ENCODE peak calls at places on chromosome 19, in five cellular contexts. One of them, this sample, is unnamed.

GRCh38 chr19:35269425-35270117 is 809 bp downstream of the USF2 start:
- DNase-seq in pancreas: peak; percentile 99
- DNase-seq in psoas muscle: peak; percentile 88
- DNase-seq in H9: peak; percentile 93
- DNase-seq in left ventricle myocardium inferior: peak; percentile 88
- DNase-seq in this sample: peak; percentile 92

GRCh38 chr19:35040826-35041547 is 534 bp upstream of the HPN start:
- DNase-seq in pancreas: peak; percentile 92
- DNase-seq in psoas muscle: peak; percentile 96
- DNase-seq in H9: peak; percentile 87
- DNase-seq in left ventricle myocardium inferior: peak; percentile 95
- DNase-seq in this sample: peak; percentile 89

GRCh38 chr19:49672131-49672919 is 4.7 kb upstream of the PRMT1 start:
- DNase-seq in pancreas: peak; percentile 93
- DNase-seq in psoas muscle: peak; percentile 80
- DNase-seq in H9: peak; percentile 94
- DNase-seq in left ventricle myocardium inferior: peak; percentile 74
- DNase-seq in this sample: peak; percentile 82

GRCh38 chr19:16330368-16330801 is 5.8 kb downstream of the KLF2 start:
- DNase-seq in pancreas: peak; percentile 67
- DNase-seq in psoas muscle: peak; percentile 75
- DNase-seq in H9: no peak
- DNase-seq in left ventricle myocardium inferior: peak; percentile 63
- DNase-seq in this sample: peak; percentile 58

GRCh38 chr19:43699506-43700367 is 16.1 kb upstream of the IRGC start:
- DNase-seq in pancreas: peak; percentile 65
- DNase-seq in psoas muscle: peak; percentile 34
- DNase-seq in H9: peak; percentile 85
- DNase-seq in left ventricle myocardium inferior: peak; percentile 23
- DNase-seq in this sample: no peak

GRCh38 chr19:38975861-38976271 is 324 bp upstream of the FBXO17 start:
- DNase-seq in pancreas: no peak
- DNase-seq in psoas muscle: no peak
- DNase-seq in H9: peak; percentile 56
- DNase-seq in left ventricle myocardium inferior: no peak
- DNase-seq in this sample: no peak

GRCh38 chr19:29858000-29858596 is 46.3 kb downstream of the CCNE1 start:
- DNase-seq in pancreas: peak; percentile 71
- DNase-seq in psoas muscle: no peak
- DNase-seq in H9: peak; percentile 84
- DNase-seq in left ventricle myocardium inferior: no peak
- DNase-seq in this sample: no peak

GRCh38 chr19:45779231-45780145 is 2.8 kb downstream of the DMPK start:
- DNase-seq in pancreas: peak; percentile 97
- DNase-seq in psoas muscle: peak; percentile 85
- DNase-seq in H9: peak; percentile 97
- DNase-seq in left ventricle myocardium inferior: peak; percentile 78
- DNase-seq in this sample: peak; percentile 86

GRCh38 chr19:58581227-58582141 is 8.3 kb upstream of the MZF1 start:
- DNase-seq in pancreas: peak; percentile 89
- DNase-seq in psoas muscle: peak; percentile 87
- DNase-seq in H9: peak; percentile 96
- DNase-seq in left ventricle myocardium inferior: peak; percentile 87
- DNase-seq in this sample: peak; percentile 92

GRCh38 chr19:48925240-48925843 is 8.2 kb upstream of the DHDH start:
- DNase-seq in pancreas: no peak
- DNase-seq in psoas muscle: no peak
- DNase-seq in H9: no peak
- DNase-seq in left ventricle myocardium inferior: no peak
- DNase-seq in this sample: no peak

GRCh38 chr19:34244611-34245299 is 9.6 kb upstream of the GARRE1 start:
- DNase-seq in pancreas: no peak
- DNase-seq in psoas muscle: no peak
- DNase-seq in H9: no peak
- DNase-seq in left ventricle myocardium inferior: no peak
- DNase-seq in this sample: no peak

GRCh38 chr19:51921949-51922348 is 5.3 kb upstream of the ZNF613 start:
- DNase-seq in pancreas: no peak
- DNase-seq in psoas muscle: no peak
- DNase-seq in H9: no peak
- DNase-seq in left ventricle myocardium inferior: no peak
- DNase-seq in this sample: no peak

GRCh38 chr19:35721374-35721773 is 3.6 kb downstream of the KMT2B start:
- DNase-seq in pancreas: no peak
- DNase-seq in psoas muscle: no peak
- DNase-seq in H9: no peak
- DNase-seq in left ventricle myocardium inferior: no peak
- DNase-seq in this sample: no peak

DNA sequence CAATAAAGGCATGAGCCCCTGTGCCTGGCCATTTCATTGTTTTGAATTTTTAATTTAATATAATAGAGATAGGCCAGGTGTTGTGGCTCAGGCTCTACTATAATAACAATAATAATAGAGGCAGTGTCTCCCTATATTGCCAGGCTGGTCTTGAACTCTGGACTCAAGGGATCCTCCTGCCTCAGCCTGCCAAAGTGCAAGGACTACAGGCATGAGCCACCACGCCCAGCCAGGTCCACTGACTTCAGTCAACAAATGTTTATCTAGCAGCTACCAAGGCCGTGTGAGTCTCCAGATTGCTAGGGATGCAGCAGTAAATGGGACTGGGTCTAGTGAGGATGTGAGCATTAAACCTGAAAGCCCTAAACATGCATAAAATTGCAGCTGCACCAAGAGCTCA is 13.8 kb upstream of the ILF3 start:
- DNase-seq in pancreas: no peak
- DNase-seq in psoas muscle: no peak
- DNase-seq in H9: no peak
- DNase-seq in left ventricle myocardium inferior: no peak
- DNase-seq in this sample: no peak
- H3K4me1 ChIP-seq in pancreas: peaks cover 3% of the 10 kb centered on the region
- H3K4me1 ChIP-seq in psoas muscle: peaks cover 8% of the 10 kb centered on the region
- H3K4me1 ChIP-seq in H9: peaks cover 3% of the 10 kb centered on the region
- H3K4me1 ChIP-seq in left ventricle myocardium inferior: peaks cover 25% of the 10 kb centered on the region
- H3K4me1 ChIP-seq in this sample: peaks cover 9% of the 10 kb centered on the region

DNA sequence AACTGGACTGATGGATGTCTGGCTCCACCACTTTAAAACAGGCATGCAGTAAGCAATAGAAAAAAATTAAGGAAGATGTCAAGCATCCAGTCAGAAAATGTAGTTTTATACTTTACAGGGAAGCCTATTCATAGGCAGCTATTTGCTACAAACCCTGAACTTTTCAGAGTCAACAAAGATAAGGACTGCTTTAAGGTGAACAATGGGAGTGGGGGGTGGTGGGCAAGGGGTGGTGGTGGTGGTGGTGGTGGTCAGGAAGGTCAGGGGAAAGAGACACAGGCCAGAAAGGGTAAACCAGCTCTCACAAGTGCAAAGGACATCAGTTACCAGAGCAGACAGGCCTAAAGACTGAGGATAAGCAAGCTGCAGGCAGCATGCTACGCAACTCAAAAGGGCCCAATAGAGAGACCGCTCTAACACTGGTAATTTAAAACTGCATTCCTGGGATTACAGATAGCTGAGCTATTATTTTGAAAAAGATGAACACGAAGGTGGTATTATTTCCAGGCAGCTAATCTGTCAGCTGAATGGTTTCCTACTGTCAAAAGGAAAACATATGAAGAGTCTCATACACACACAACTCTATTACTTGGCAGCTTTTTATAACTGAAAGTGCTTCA is 14.8 kb downstream of the BRD4 start:
- DNase-seq in pancreas: no peak
- DNase-seq in psoas muscle: no peak
- DNase-seq in H9: no peak
- DNase-seq in left ventricle myocardium inferior: no peak
- DNase-seq in this sample: no peak
- H3K4me1 ChIP-seq in pancreas: peaks cover 34% of the 10 kb centered on the region
- H3K4me1 ChIP-seq in psoas muscle: peaks cover 86% of the 10 kb centered on the region
- H3K4me1 ChIP-seq in H9: peaks cover 4% of the 10 kb centered on the region
- H3K4me1 ChIP-seq in left ventricle myocardium inferior: peaks cover 100% of the 10 kb centered on the region
- H3K4me1 ChIP-seq in this sample: peaks cover 74% of the 10 kb centered on the region

DNA sequence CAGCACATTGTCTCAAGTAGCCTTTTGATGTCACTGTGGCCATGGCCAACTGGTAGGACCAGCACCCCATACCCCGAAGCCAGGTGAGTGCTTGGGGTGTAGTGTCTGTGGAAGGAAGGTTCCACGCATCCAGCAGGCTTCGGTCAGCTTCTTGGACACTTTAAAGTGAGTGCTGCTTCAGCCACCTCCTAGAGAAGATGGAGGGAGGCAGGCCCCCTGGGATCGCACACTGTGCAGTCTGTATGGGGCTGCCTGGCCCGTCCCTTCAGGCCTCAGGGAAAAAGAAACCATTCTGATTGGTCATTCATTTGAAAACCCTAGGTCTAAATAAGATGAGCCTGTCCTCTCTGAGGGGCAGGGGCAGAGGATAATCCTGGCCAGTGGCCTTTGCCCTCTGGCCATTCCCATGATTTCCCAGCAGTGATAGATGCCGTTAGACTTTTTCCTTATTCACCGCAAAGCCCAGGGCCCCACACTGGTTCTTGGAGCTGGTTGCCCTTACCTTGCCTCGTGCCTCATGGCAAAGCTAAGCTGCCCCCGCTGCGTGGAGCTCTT is 30.7 kb downstream of the GATAD2A start:
- DNase-seq in pancreas: no peak
- DNase-seq in psoas muscle: no peak
- DNase-seq in H9: no peak
- DNase-seq in left ventricle myocardium inferior: no peak
- DNase-seq in this sample: no peak
- H3K4me1 ChIP-seq in pancreas: peaks cover 11% of the 10 kb centered on the region
- H3K4me1 ChIP-seq in psoas muscle: peaks cover 29% of the 10 kb centered on the region
- H3K4me1 ChIP-seq in H9: no peaks in the 10 kb centered on the region
- H3K4me1 ChIP-seq in left ventricle myocardium inferior: peaks cover 79% of the 10 kb centered on the region
- H3K4me1 ChIP-seq in this sample: peaks cover 8% of the 10 kb centered on the region

DNA sequence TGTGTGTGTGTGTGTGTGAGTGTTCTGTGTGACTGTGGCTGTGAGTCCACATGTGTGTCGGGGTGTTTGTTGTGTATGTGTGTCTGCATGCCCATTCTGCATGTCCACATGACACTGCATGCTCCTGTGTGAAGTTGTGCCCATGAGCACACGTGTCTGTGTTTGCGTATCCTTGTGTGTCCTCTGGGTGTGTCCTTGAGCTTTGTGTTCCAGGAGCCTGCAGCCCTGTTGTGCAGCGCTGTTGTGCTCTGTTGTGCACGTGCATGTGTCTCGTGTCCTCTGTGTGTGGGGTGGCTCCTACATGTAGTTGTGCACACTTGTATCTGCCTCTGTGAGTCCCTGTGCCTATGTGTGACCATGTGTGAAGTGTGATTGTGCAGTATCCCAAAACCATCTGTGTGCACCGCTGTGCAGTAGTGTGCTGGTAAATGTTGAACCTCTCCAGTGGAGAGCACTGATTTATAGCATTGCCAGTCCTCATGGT is 2.2 kb upstream of the ARHGEF18 start:
- DNase-seq in pancreas: peak; percentile 17
- DNase-seq in psoas muscle: no peak
- DNase-seq in H9: no peak
- DNase-seq in left ventricle myocardium inferior: no peak
- DNase-seq in this sample: peak; percentile 20
- H3K4me1 ChIP-seq in pancreas: no peaks in the 10 kb centered on the region
- H3K4me1 ChIP-seq in psoas muscle: no peaks in the 10 kb centered on the region
- H3K4me1 ChIP-seq in H9: no peaks in the 10 kb centered on the region
- H3K4me1 ChIP-seq in left ventricle myocardium inferior: no peaks in the 10 kb centered on the region
- H3K4me1 ChIP-seq in this sample: no peaks in the 10 kb centered on the region

DNA sequence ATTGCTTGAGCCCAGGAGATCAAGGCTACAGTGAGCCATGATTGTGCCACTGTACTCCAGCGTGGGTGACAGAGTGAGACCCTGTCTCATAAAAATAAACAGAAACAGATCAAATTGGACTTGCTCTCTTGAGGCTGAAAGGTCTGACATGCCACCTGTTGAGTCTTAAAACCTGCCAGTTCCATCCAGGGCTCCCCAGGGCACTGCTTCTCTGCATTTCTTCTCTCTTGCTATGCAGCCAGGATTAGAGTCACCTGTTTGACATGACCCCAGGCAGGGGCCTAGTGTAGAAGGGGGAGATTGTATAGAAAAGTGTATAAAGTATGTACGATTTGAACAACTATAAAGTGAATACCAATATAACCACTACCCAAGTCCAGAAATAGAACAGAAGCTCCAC is 45.4 kb downstream of the ARHGAP35 start:
- DNase-seq in pancreas: no peak
- DNase-seq in psoas muscle: no peak
- DNase-seq in H9: no peak
- DNase-seq in left ventricle myocardium inferior: no peak
- DNase-seq in this sample: no peak
- H3K4me1 ChIP-seq in pancreas: peaks cover 19% of the 10 kb centered on the region
- H3K4me1 ChIP-seq in psoas muscle: peaks cover 58% of the 10 kb centered on the region
- H3K4me1 ChIP-seq in H9: peaks cover 7% of the 10 kb centered on the region
- H3K4me1 ChIP-seq in left ventricle myocardium inferior: peaks cover 88% of the 10 kb centered on the region
- H3K4me1 ChIP-seq in this sample: no peaks in the 10 kb centered on the region

DNA sequence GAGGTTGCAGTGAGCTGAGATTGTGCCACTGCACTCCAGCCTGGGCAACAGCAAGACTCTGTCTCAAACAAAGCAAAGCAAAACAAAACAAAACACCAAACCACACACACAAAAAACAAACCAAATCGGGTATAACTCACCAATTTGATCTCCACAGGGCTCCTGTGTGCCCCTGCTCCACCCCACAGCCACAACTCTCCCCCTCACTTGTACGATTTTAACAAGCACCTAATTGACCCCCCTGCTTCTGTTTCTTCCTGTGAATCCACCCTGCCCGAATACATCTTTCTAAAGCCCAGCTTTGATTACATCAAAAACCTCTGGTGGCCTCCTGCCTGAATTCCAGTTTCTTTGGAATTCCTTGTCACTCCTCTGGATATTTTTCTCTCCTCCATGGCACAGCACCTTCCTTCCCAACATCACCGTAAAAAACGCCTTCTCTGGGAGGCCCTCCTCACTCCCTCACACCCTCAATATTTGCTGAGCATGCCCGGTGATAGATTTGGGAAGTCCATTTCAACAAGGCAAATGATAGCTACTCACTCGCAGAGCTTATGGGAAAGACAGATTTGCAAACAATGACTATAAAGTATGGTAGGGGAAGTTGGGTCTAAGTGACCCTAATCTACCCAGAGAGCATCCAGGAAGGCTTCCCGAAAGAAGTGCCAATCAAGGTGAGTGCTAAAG is 11.6 kb upstream of the RANBP3 start:
- DNase-seq in pancreas: no peak
- DNase-seq in psoas muscle: no peak
- DNase-seq in H9: no peak
- DNase-seq in left ventricle myocardium inferior: no peak
- DNase-seq in this sample: no peak
- H3K4me1 ChIP-seq in pancreas: no peaks in the 10 kb centered on the region
- H3K4me1 ChIP-seq in psoas muscle: peaks cover 9% of the 10 kb centered on the region
- H3K4me1 ChIP-seq in H9: no peaks in the 10 kb centered on the region
- H3K4me1 ChIP-seq in left ventricle myocardium inferior: peaks cover 29% of the 10 kb centered on the region
- H3K4me1 ChIP-seq in this sample: peaks cover 28% of the 10 kb centered on the region

GRCh38 chr19:12783226-12783848 is 7.9 kb upstream of the JUNB start:
- DNase-seq in pancreas: no peak
- DNase-seq in psoas muscle: no peak
- DNase-seq in H9: no peak
- DNase-seq in left ventricle myocardium inferior: no peak
- DNase-seq in this sample: no peak
- H3K4me1 ChIP-seq in pancreas: peaks cover 5% of the 10 kb centered on the region
- H3K4me1 ChIP-seq in psoas muscle: peaks cover 39% of the 10 kb centered on the region
- H3K4me1 ChIP-seq in H9: peaks cover 4% of the 10 kb centered on the region
- H3K4me1 ChIP-seq in left ventricle myocardium inferior: peaks cover 84% of the 10 kb centered on the region
- H3K4me1 ChIP-seq in this sample: peaks cover 79% of the 10 kb centered on the region

This sample was measured in tibial artery.